ENCODE peak calls at places on chromosome 15, in four cellular contexts. Y is iPS DF 6.9, B is uterus, H is ovary. W is an unnamed sample.

GRCh38 chr15:71275098-71275497 is 159.8 kb downstream of the THSD4 start:
- DNase-seq in Y (no peak), H (no peak), B (no peak), W (no peak)

GRCh38 chr15:47185222-47185800 is 532.0 kb upstream of the SEMA6D start:
- DNase-seq in H (no peak), B (no peak), Y (no peak), W (no peak)

GRCh38 chr15:37820380-37821128 is 113.9 kb upstream of the TMCO5A start:
- DNase-seq in Y (no peak), B (no peak), H (no peak), W (no peak)

GRCh38 chr15:41169784-41170183 is 53.7 kb upstream of the INO80 start:
- DNase-seq in Y (no peak), H (no peak), B (no peak), W (peak; percentile 34)

GRCh38 chr15:87805117-87805820 is 451.3 kb downstream of the NTRK3 start:
- DNase-seq in H (no peak), B (no peak), Y (no peak), W (no peak)

GRCh38 chr15:65115542-65115941 is 542 bp upstream of the UBAP1L start:
- DNase-seq in H (no peak), Y (no peak), B (no peak), W (no peak)

GRCh38 chr15:58010983-58011382 is 54.5 kb downstream of the ALDH1A2 start:
- DNase-seq in B (no peak), H (no peak), Y (no peak), W (no peak)

GRCh38 chr15:74378853-74379252 is 11.4 kb upstream of the CYP11A1 start:
- DNase-seq in H (no peak), Y (no peak), B (peak; percentile 46), W (no peak)

GRCh38 chr15:31387483-31388118 is 61.0 kb downstream of the KLF13 start:
- DNase-seq in B (no peak), H (no peak), Y (no peak), W (peak; percentile 90)

GRCh38 chr15:74723754-74724334 is 1.5 kb downstream of the CYP1A1 start:
- DNase-seq in B (no peak), Y (no peak), H (no peak), W (no peak)

GRCh38 chr15:58387130-58387529 is 44.7 kb upstream of the LIPC start:
- DNase-seq in H (no peak), Y (no peak), B (no peak), W (no peak)

GRCh38 chr15:55861115-55861514 is 118.2 kb upstream of the PRTG start:
- DNase-seq in H (no peak), B (no peak), Y (no peak), W (no peak)

GRCh38 chr15:79067434-79067833 is 23.1 kb downstream of the RASGRF1 start:
- DNase-seq in H (no peak), Y (no peak), B (no peak), W (no peak)

GRCh38 chr15:70048196-70048565 is 49.5 kb downstream of the TLE3 start:
- DNase-seq in H (no peak), Y (no peak), B (no peak), W (no peak)

GRCh38 chr15:69862540-69862939 is 235.2 kb downstream of the TLE3 start:
- DNase-seq in Y (no peak), H (no peak), B (no peak), W (no peak)

GRCh38 chr15:57297163-57297593 is 79.1 kb upstream of the CGNL1 start:
- DNase-seq in B (no peak), H (no peak), Y (no peak), W (no peak)

GRCh38 chr15:78024141-78024567 is 53.4 kb downstream of the TBC1D2B start:
- DNase-seq in B (peak; percentile 71), H (peak; percentile 86), Y (no peak), W (peak; percentile 78)

GRCh38 chr15:71282086-71282485 is 166.8 kb downstream of the THSD4 start:
- DNase-seq in B (no peak), H (no peak), Y (no peak), W (no peak)

GRCh38 chr15:74382004-74382816 is 14.8 kb upstream of the CYP11A1 start:
- DNase-seq in H (peak; percentile 90), Y (peak; percentile 84), B (peak; percentile 81), W (peak; percentile 85)

GRCh38 chr15:26891448-26891881 is 24.6 kb downstream of the GABRA5 start:
- DNase-seq in H (peak; percentile 28), B (no peak), Y (peak; percentile 66), W (no peak)

GRCh38 chr15:85770014-85770721 is 24.6 kb downstream of the KLHL25 start:
- DNase-seq in H (no peak), B (no peak), Y (no peak), W (no peak)

GRCh38 chr15:45751629-45752028 is 116.8 kb downstream of the SQOR start:
- DNase-seq in Y (no peak), B (no peak), H (no peak), W (no peak)

GRCh38 chr15:82900511-82900910 is 52.0 kb downstream of the HOMER2 start:
- DNase-seq in H (no peak), B (no peak), Y (no peak), W (no peak)

GRCh38 chr15:100635406-100636071 is 33.1 kb downstream of the ASB7 start:
- DNase-seq in Y (peak; percentile 27), H (no peak), B (no peak), W (no peak)

GRCh38 chr15:64911317-64912186 is at the start of gene ANKDD1A:
- DNase-seq in B (peak; percentile 73), H (peak; percentile 81), Y (no peak), W (peak; percentile 88)

GRCh38 chr15:57198654-57199241 is 177.6 kb upstream of the CGNL1 start:
- DNase-seq in Y (peak; percentile 71), H (no peak), B (no peak), W (no peak)

DNA sequence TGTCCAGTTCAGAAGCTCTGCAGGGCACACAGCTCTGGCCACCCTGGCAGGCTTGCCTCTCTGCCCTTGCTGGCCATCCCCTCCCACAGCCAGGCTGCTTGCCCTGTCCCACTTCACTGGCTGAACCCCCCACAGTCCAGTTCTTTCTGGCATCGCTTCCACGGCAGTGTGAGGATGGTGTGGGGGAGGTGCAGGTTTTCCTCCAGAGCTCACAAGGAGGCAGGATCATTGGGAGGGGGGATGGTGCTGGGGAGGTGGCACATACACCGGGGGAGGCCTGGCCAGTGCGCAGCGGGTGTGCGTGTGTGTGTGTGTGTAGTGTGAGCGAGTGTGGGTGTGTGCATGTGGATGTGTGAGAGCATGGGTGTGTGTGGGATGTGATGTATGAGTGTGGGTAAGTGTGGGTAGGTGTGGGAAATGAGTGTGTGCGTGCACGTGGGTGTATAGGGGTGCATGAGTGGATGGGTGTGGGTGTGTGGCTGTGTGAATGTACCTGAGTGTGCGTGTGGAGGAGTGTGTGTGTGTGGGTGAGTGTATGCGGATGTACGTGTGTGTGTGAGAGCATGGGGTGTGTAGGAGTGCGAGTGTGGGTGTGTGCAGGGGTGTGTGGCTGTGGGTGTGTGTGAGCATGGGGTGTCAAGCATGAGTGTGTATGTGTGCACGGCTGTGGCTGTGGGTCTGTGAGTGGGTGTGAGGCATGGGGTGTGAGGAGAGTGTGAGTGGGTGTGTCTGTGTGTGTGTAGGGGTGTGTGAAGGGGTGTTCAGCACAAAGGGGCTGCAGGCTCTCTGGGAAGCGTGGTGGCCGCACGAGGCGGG is 155.1 kb downstream of the NSMCE3 start:
- DNase-seq in Y (no peak), B (no peak), H (no peak), W (no peak)
- H3K27ac ChIP-seq in Y (no peak overlapping the region), B (no peak overlapping the region), H (no peak overlapping the region), W (no peak overlapping the region)

DNA sequence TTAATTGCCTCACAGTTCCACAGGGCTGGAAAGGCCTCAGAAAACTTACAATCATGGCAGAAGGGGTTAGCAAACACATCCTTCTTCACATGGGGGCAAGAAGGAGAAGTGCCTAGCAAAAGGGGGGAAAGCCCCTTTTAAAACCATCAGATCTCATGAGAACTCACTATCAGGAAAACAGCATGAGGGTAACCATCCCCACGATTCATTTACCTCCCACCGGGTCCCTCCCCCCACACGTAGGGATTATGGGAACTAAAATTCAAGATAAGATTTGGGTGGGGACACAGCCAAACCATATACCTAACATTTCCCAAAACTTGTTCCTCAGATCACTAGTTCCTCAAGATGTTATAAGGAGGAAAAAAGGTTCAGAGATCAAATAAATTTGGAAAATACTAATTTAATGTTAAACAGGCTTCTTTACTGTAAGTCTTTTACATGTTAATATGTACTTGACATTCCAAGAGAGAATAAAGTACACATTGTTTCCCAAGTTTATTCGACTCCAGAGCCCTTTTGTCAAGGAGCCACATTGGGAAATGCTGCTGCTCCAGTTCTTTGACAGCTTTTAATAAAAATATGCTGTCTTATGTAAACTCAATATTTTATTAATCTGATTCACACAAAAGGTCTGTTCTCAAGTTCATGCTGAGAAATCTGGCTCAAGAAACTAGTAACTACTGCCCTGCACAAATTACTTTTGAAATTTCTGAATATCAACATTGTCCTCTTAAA is 17.8 kb downstream of the HERC1 start:
- DNase-seq in H (no peak), B (no peak), Y (no peak), W (no peak)
- H3K4me1 ChIP-seq in H (peaks cover 5% of the 10 kb centered on the region), B (no peaks in the 10 kb centered on the region), Y (no peaks in the 10 kb centered on the region), W (no peaks in the 10 kb centered on the region)

DNA sequence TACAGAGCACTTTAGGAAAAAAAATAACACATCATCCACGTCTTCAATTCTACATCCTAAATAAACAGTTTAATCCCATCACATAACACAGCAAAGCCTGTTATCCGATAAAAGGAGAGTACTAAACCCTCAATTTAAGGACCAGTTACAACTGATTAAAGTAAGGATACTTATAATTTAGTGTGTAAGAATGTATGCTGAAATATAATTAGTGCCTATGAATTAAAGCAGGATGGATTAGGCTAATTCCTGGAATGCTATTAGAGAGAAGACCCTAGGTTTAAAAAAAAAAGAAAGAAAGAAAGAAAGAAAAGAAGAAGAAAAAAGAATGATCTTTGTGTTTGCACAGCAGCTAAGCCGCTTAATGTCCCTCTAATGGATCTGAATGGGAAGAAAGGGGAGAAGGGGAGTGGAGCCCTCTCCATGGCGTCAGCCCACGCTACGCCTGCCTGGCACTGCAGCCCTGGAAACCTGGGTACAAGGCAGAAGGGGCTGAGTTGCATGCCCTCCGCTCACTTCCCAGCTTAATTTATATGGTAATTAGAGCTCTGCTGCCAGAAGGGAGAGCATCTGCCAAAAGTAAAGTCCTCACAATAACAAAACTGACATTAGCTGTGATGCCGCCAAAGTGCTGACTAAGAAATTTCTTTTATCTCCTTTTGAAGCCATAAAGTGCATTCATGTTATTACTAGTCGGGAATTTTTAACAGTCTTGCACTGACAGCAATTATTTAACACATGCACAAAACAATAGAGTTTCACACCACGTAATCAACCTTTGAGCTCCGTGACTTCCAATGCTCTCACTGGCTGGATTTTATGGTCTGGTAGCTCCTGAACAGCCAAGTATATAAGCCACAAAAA is 89.9 kb downstream of the FSIP1 start:
- DNase-seq in B (no peak), Y (peak; percentile 11), H (no peak), W (no peak)
- H3K4me3 ChIP-seq in B (no peak overlapping the region), Y (no peak overlapping the region), H (no peak overlapping the region), W (no peak overlapping the region)

DNA sequence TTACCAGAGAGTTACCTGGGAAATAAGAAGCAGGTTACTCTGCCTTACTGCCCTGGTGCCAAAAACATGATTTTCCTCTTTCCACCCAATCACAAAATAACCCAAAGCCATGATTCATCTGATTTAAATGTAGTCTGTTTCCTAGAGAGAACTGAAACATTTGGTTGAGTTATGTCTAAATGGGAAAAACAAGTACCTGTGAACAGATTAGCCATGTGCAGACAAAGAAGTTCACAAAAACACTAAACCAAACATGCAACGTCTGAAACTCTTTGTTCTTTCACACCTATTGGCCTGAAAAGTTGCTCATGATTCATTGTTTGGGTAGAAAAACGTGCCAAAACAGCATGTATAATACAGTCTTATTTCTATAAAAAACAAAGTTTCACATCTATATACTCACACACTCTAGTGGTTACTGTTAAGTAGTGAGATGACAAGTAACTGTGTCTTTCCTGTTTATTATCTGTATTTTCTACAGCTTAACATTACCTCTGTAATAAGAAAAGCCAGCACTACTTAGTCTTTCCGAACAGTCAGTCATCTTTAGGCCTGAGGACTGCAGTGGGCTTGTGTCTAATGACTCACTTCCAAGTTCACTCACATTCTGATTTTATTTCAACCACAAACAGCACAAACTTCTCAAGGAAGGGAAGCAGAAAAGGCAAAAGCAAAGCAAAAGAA is 30.1 kb downstream of the FAM174B start:
- DNase-seq in H (no peak), Y (no peak), B (no peak), W (no peak)
- H3K27ac ChIP-seq in H (peak overlapping the region; percentile 6), Y (no peak overlapping the region), B (peak overlapping the region; percentile 66), W (peak overlapping the region; percentile 36)

GRCh38 chr15:67077641-67078215 is 12.3 kb downstream of the SMAD3 start:
- DNase-seq in Y (no peak), B (no peak), H (no peak), W (no peak)
- H3K4me1 ChIP-seq in Y (peaks cover 2% of the 10 kb centered on the region), B (peaks cover 19% of the 10 kb centered on the region), H (peaks cover 37% of the 10 kb centered on the region), W (peaks cover 88% of the 10 kb centered on the region)

W was measured in tibial artery.